ENCODE peak calls at places on chromosomes 4 and X, in six cellular contexts. B is Peyer's patch, U is spleen, E is suprapubic skin, H is body of pancreas, D is A549. M is an unnamed sample.

GRCh38 chr4:94390804-94391410 is 48.3 kb upstream of the HPGDS start:
- DNase-seq in B (no peak), U (no peak), E (no peak), H (no peak), D (no peak), M (peak)

GRCh38 chrX:115311666-115312065 is 22.2 kb downstream of the LUZP4 start:
- DNase-seq in B (no peak), U (peak), E (no peak), H (peak), D (no peak), M (peak)

GRCh38 chr4:42906906-42907774 is 14.6 kb downstream of the GRXCR1 start:
- DNase-seq in B (no peak), U (no peak), E (no peak), H (peak), D (no peak), M (no peak)

GRCh38 chr4:54837576-54838140 is 179.9 kb downstream of the KIT start:
- DNase-seq in B (no peak), U (no peak), E (no peak), H (no peak), D (no peak), M (no peak)

GRCh38 chrX:45434231-45434630 is 233.6 kb upstream of the DIPK2B start:
- DNase-seq in B (no peak), U (no peak), E (no peak), H (no peak), D (no peak), M (no peak)

GRCh38 chrX:51891821-51892551 is 1.4 kb upstream of the MAGED1 start:
- DNase-seq in B (no peak), U (no peak), E (peak), H (peak), D (no peak), M (peak)

GRCh38 chrX:37995428-37995827 is 10.9 kb upstream of the SYTL5 start:
- DNase-seq in B (no peak), U (no peak), E (no peak), H (no peak), D (peak), M (peak)

GRCh38 chrX:53479295-53479694 is 45.1 kb upstream of the HSD17B10 start:
- DNase-seq in B (no peak), U (no peak), E (no peak), H (no peak), D (peak), M (peak)

GRCh38 chrX:72081605-72082320 is 50.0 kb downstream of the RTL5 start:
- DNase-seq in B (no peak), U (no peak), E (no peak), H (no peak), D (no peak), M (no peak)

GRCh38 chr4:2142630-2143427 is 83.7 kb downstream of the NAT8L start:
- DNase-seq in B (no peak), U (no peak), E (no peak), H (no peak), D (no peak), M (no peak)

GRCh38 chr4:139774759-139775487 is 109.3 kb downstream of the MGST2 start:
- DNase-seq in B (no peak), U (no peak), E (no peak), H (no peak), D (no peak), M (no peak)

GRCh38 chrX:118976599-118977340 is 2.4 kb downstream of the LONRF3 start:
- DNase-seq in B (peak), U (peak), E (peak), H (peak), D (peak), M (peak)

GRCh38 chr4:74517996-74518395 is 73.1 kb downstream of the AREG start:
- DNase-seq in B (no peak), U (no peak), E (no peak), H (no peak), D (no peak), M (no peak)

GRCh38 chr4:6854098-6854744 is 55.4 kb upstream of the TBC1D14 start:
- DNase-seq in B (no peak), U (no peak), E (no peak), H (no peak), D (no peak), M (no peak)

GRCh38 chr4:22014222-22014741 is 65.7 kb upstream of the KCNIP4 start:
- DNase-seq in B (no peak), U (no peak), E (no peak), H (no peak), D (no peak), M (no peak)

GRCh38 chr4:2824329-2825183 is 19.1 kb upstream of the ADD1 start:
- DNase-seq in B (peak), U (peak), E (peak), H (no peak), D (no peak), M (no peak)

GRCh38 chr4:123976285-123976684 is 579.7 kb downstream of the SPRY1 start:
- DNase-seq in B (no peak), U (no peak), E (no peak), H (no peak), D (no peak), M (no peak)

GRCh38 chrX:48487362-48487785 is 11.4 kb downstream of the FTSJ1 start:
- DNase-seq in B (no peak), U (peak), E (no peak), H (no peak), D (peak), M (peak)

GRCh38 chr4:179596621-179597020 is 2154.4 kb upstream of the AGA start:
- DNase-seq in B (no peak), U (no peak), E (no peak), H (no peak), D (no peak), M (no peak)

GRCh38 chrX:74534569-74535038 is 79.8 kb downstream of the RLIM start:
- DNase-seq in B (no peak), U (no peak), E (no peak), H (no peak), D (no peak), M (no peak)

GRCh38 chr4:168421671-168422070 is 58.6 kb downstream of the DDX60L start:
- DNase-seq in B (peak), U (no peak), E (no peak), H (no peak), D (peak), M (peak)

GRCh38 chr4:153595894-153596601 is 88.0 kb upstream of the TLR2 start:
- DNase-seq in B (no peak), U (no peak), E (no peak), H (no peak), D (no peak), M (no peak)

GRCh38 chr4:170398228-170398627 is 308.5 kb upstream of the AADAT start:
- DNase-seq in B (no peak), U (no peak), E (no peak), H (no peak), D (no peak), M (no peak)

GRCh38 chrX:118974908-118975671 is 672 bp downstream of the LONRF3 start:
- DNase-seq in B (peak), U (peak), E (peak), H (peak), D (peak), M (peak)

GRCh38 chr4:126530996-126531585 is 1101.7 kb upstream of the INTU start:
- DNase-seq in B (no peak), U (no peak), E (no peak), H (no peak), D (no peak), M (no peak)

GRCh38 chr4:109040441-109040840 is 262.0 kb downstream of the COL25A1 start:
- DNase-seq in B (no peak), U (no peak), E (no peak), H (no peak), D (no peak), M (no peak)

GRCh38 chr4:3777033-3777390 is 10.8 kb downstream of the ADRA2C start:
- DNase-seq in B (no peak), U (no peak), E (no peak), H (no peak), D (no peak), M (no peak)

DNA sequence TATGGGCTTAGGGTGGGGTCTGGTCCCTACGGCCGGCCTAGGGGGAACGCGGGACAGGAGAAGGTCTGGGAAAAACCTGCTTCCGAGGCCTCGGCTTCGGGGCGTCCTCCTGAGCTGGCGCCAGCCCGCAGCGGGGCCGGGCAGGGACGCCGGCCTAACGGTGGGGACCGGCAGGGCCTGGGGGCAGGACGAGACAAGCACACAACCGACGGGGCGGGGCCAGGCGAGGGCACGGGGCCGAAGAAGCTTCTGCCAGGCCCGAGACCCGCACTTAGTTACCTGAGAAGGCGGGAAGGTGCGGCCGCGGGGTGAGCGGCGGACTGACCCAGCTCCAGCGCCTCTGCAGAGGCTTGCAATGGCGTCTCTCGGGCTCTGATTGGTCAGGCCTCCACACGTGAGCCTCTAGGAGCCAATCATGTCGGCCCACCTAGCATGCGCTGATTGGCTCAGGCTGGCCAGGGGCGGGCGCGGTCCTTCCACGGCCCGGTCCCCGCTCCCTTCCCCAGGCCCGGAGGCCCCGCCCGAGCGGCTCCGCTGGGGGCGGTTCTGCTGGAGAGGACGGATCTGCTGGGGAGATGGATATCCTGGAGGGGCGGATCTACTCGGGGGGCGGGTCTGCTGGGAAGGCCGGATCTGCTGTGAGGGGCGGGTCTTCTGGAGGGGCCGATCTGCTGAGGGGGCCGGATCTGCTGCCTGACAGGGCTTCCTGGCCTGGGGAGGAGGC is 44.3 kb downstream of the CPLX1 start:
- DNase-seq in B (peak), U (peak), E (peak), H (peak), D (peak), M (peak)
- TF ChIP-seq POLR2A in B (peak), U (no peak), E (no peak), H (peak), D (peak), M (peak)

DNA sequence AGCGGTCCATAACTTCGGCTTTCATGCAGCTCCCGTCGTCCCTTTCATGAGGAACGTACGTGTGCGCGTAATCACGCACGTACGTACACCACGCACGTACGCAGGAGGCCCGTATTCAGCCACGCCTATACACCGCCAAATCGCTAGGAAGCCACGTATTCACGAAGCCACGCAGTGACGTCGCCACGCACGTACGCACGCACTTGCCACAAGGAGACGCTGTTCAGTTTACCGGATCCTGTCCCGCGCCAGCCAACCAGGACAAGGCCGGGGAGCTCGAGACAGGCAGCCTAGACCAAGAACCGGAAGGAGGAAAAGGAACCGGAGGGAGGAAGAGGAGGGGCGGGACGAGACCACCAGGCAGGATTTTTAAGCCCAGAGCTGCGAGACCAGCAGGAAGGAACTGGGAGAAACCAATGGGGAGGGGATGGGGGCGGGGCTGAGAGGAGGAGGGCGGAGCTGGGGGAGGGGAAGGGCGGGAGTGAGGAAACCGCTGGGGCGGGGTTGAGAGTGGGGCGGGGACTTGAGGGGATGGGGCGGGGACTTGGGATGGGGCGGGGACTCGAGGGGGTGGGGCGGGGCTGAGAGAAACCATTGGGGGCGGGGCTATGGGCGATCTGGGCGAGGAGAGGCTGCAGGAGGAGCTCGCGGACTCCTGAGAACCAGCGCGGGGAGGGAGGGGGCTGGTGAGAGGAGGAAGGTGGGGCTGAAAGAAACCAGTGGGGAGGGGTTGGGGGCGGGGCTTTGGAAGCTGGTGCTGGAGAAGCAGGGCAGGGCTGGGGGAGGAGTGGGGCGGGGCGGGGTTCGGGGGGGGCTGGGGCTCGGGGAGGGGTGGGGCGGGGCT is at the start of gene EOLA2:
- DNase-seq in B (peak), U (peak), E (peak), H (peak), D (peak), M (peak)
- TF ChIP-seq POLR2A in B (peak), U (no peak), E (no peak), H (peak), D (peak), M (peak)

DNA sequence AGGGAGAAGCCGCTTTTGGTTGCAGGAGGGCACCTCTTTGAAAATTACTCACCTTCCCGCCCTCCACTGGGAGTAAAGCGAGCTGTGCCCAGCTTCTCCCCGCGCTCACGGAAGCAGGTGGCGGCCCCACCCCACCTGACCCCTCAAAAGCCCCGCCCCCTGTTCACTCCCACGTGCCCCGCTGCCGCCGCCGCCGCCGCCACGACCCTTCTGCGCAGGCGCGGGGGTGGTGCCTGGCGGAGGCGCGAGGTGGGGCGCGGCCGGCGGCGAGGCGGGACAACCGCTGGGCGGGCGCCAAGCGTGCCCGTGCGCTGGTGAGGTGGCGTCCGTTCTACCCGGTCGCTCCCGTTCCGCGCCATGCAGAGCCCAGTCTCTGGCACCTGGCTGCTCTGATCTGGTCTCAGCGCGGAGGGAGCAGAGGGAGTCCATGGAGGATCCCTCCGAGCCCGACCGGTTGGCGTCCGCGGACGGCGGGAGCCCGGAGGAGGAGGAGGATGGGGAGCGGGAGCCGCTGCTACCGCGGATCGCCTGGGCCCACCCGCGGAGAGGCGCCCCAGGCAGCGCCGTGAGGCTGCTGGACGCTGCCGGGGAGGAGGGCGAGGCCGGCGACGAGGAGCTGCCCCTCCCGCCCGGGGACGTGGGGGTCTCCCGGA is at the start of gene PI4K2B:
- DNase-seq in B (peak), U (peak), E (peak), H (peak), D (peak), M (peak)
- TF ChIP-seq POLR2A in B (peak), U (no peak), E (peak), H (peak), D (peak), M (peak)

GRCh38 chr4:159102623-159103405 is at the start of gene RAPGEF2:
- DNase-seq in B (peak), U (peak), E (peak), H (peak), D (peak), M (peak)
- TF ChIP-seq POLR2A in B (peak), U (peak), E (peak), H (peak), D (peak), M (peak)

GRCh38 chr4:8198906-8199593 is at the start of gene SH3TC1:
- DNase-seq in B (peak), U (peak), E (peak), H (peak), D (peak), M (peak)
- TF ChIP-seq POLR2A in B (peak), U (no peak), E (no peak), H (peak), D (no peak), M (no peak)

GRCh38 chrX:49860867-49861535 is 18.3 kb upstream of the USP27X start:
- DNase-seq in B (no peak), U (no peak), E (no peak), H (no peak), D (no peak), M (peak)
- TF ChIP-seq POLR2A in B (no peak), U (no peak), E (no peak), H (no peak), D (no peak), M (no peak)

DNA sequence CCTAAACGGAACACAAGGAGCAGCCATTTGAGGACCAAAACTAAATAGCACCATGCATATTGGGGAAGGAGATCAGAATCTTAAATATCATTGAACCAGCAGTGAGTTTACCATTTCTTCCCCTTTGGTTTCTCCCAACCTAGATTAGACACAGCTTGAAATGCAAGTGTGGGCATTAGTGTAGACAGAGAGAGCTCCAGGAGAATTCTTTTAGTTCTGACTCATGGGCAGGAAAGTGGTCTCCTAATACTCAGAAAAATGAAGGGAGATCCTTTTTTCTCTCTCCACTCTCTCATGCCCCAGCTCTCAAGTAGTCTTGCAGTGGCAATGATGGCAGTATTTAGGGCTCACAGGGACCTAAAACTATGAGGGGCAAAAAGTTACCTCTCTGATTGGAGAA is 567.9 kb downstream of the INPP4B start:
- DNase-seq in B (no peak), U (no peak), E (no peak), H (no peak), D (no peak), M (no peak)
- TF ChIP-seq POLR2A in B (no peak), U (no peak), E (no peak), H (no peak), D (no peak), M (no peak)

DNA sequence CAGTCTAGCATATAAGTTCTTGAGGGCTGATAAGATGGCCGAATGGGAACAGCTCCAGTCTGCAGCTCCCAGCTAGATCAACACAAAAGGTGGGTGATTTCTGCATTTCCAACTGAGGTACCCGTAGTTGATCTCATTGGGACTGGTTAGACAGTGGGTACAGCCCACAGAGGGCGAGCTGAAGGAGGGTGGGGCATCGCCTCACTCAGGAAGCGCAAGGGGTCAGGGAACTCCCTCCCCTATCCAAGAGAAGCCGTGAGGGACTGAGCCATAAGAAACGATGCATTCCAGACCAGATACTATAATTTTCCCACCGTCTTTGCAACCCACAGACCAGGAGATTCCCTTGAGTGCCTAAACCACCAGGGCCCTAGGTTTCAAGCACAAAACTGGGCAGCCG is 109.0 kb downstream of the RPS6KA6 start:
- DNase-seq in B (no peak), U (no peak), E (no peak), H (no peak), D (no peak), M (no peak)
- TF ChIP-seq POLR2A in B (no peak), U (no peak), E (no peak), H (no peak), D (no peak), M (no peak)

GRCh38 chrX:109732319-109732779 is 708 bp downstream of the ACSL4 start:
- DNase-seq in B (no peak), U (no peak), E (no peak), H (no peak), D (peak), M (peak)

GRCh38 chrX:109735241-109735744 is 2.2 kb upstream of the ACSL4 start:
- DNase-seq in B (no peak), U (no peak), E (no peak), H (no peak), D (no peak), M (no peak)

GRCh38 chrX:109733658-109734022 is 583 bp upstream of the ACSL4 start:
- DNase-seq in B (no peak), U (no peak), E (no peak), H (no peak), D (no peak), M (no peak)

DNA sequence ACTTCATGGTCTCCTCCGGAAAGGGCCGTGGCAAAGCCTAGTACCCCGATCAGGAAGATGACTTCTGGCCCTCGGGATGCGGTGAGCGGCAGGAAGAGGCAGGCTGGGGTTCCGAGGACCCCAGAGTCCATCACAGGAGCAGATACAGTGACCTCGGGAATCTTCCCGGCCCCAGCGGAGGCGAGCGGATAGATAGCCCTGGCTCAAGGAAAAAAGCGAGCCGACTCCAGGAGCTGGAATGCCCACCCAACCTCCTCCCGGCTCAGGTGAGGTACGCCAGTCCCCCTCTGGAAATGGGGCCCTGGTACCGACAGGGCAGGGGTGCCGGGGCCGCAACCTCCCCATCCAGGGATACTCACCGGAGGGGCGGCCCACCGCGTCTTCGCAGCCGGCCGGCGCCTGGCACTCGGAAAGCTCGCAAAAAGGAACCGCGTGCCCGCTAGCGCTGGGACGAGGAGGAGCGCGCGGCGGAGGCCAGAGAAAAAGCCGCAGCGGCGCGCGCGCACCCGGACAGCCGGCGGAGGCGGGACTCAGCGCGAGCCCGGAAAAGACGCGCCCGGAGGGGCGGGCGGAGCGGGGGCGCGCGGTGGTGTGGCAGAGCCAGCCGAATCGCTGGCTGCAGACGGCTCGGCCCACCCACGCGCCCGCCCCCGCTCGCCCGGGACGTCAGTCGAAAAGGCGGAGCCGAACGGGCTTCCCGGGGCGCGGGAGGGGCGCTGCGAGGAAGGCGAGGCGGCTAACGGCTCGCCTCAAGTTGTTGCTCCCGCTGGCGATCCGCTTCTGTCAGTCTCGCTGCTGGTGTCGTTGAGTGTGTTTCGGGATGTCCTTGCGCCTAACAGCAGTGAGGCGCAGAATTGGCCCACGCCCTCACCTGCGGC is at the start of gene ACSL4:
- DNase-seq in B (peak), U (peak), E (peak), H (peak), D (peak), M (peak)
- TF ChIP-seq POLR2A in B (peak), U (no peak), E (no peak), H (peak), D (no peak), M (peak)